ENCODE peak calls at places on chromosomes 5 and 9, in six cellular contexts. H, P, V, M, L and J are unnamed samples. For H3K4me1, the result is how much of the 10 kb centered on the place peaks cover.

GRCh38 chr5:56508249-56508648 is 275.1 kb upstream of the ANKRD55 start:
- DNase-seq in M (no peak), V (no peak), H (no peak), L (no peak), P (no peak), J (no peak)

GRCh38 chr5:127417534-127417933 is 99.9 kb upstream of the PRRC1 start:
- DNase-seq in V (no peak), H (no peak), M (no peak), L (no peak), P (no peak), J (no peak)

GRCh38 chr5:7576023-7576715 is 180.2 kb downstream of the ADCY2 start:
- DNase-seq in P (no peak), V (peak), L (peak), H (no peak), M (no peak), J (no peak)

GRCh38 chr5:96256795-96257470 is 176.1 kb downstream of the PCSK1 start:
- DNase-seq in V (peak), L (no peak), P (peak), H (no peak), M (no peak), J (peak)

GRCh38 chr9:96461336-96461735 is 11.4 kb downstream of the HABP4 start:
- DNase-seq in M (no peak), P (no peak), H (no peak), V (no peak), L (no peak), J (no peak)

GRCh38 chr5:98839469-98840383 is 66.3 kb downstream of the RGMB start:
- DNase-seq in M (no peak), L (no peak), V (no peak), H (no peak), P (peak), J (no peak)

GRCh38 chr9:23477908-23478307 is 348.1 kb downstream of the ELAVL2 start:
- DNase-seq in M (no peak), H (no peak), P (no peak), V (no peak), L (no peak), J (no peak)

GRCh38 chr9:124660341-124660801 is 110.7 kb downstream of the NR6A1 start:
- DNase-seq in L (no peak), V (peak), P (peak), M (no peak), H (no peak), J (no peak)

GRCh38 chr9:129280236-129281231 is 102.5 kb upstream of the IER5L start:
- DNase-seq in H (peak), V (peak), P (peak), L (peak), M (no peak), J (peak)

GRCh38 chr5:168916852-168917251 is 337.7 kb upstream of the PANK3 start:
- DNase-seq in L (no peak), P (no peak), M (no peak), H (no peak), V (no peak), J (no peak)

GRCh38 chr5:22708770-22709328 is 144.3 kb downstream of the CDH12 start:
- DNase-seq in P (peak), V (no peak), L (no peak), H (peak), M (no peak), J (no peak)

GRCh38 chr5:66724336-66724735 is 128.1 kb downstream of the MAST4 start:
- DNase-seq in H (no peak), P (no peak), M (no peak), L (no peak), V (no peak), J (no peak)

GRCh38 chr9:116632990-116633441 is 54.1 kb upstream of the TRIM32 start:
- DNase-seq in M (no peak), P (no peak), V (no peak), L (no peak), H (no peak), J (no peak)

GRCh38 chr5:121315786-121316185 is 535.9 kb upstream of the FTMT start:
- DNase-seq in V (no peak), H (no peak), P (no peak), L (no peak), M (no peak), J (no peak)

GRCh38 chr5:145980718-145981117 is 44.3 kb downstream of the SH3RF2 start:
- DNase-seq in P (no peak), H (no peak), V (no peak), L (no peak), M (no peak), J (no peak)

GRCh38 chr9:89153618-89154017 is 25.0 kb downstream of the SHC3 start:
- DNase-seq in L (no peak), M (no peak), V (no peak), P (no peak), H (no peak), J (no peak)

GRCh38 chr5:86030753-86031152 is 587.0 kb upstream of the COX7C start:
- DNase-seq in M (no peak), L (no peak), H (no peak), V (no peak), P (no peak), J (no peak)

GRCh38 chr9:76192013-76192412 is 202.2 kb downstream of the RFK start:
- DNase-seq in V (no peak), M (no peak), P (no peak), H (no peak), L (no peak), J (no peak)

GRCh38 chr5:18393546-18393945 is 759.3 kb downstream of the TAF11L14 start:
- DNase-seq in P (no peak), L (no peak), H (no peak), V (no peak), M (no peak), J (no peak)

GRCh38 chr5:150801117-150801927 is 22.8 kb downstream of the SMIM3 start:
- DNase-seq in V (peak), L (no peak), H (peak), P (peak), M (no peak), J (no peak)

GRCh38 chr5:55903121-55903701 is 52.1 kb downstream of the IL31RA start:
- DNase-seq in H (no peak), V (no peak), L (no peak), P (no peak), M (no peak), J (no peak)

GRCh38 chr9:17962747-17963146 is 383.9 kb downstream of the SH3GL2 start:
- DNase-seq in L (no peak), M (no peak), V (peak), P (no peak), H (no peak), J (no peak)

GRCh38 chr5:1975898-1976765 is 93.4 kb upstream of the IRX4 start:
- DNase-seq in M (no peak), H (no peak), V (no peak), L (no peak), P (no peak), J (no peak)

GRCh38 chr9:36007309-36007708 is 29.4 kb upstream of the RECK start:
- DNase-seq in H (no peak), P (no peak), V (no peak), M (no peak), L (no peak), J (no peak)

GRCh38 chr5:135053989-135054388 is 20.0 kb upstream of the PITX1 start:
- DNase-seq in V (no peak), L (no peak), M (no peak), P (no peak), H (no peak), J (no peak)

GRCh38 chr5:138663561-138663960 is 88.4 kb upstream of the HSPA9 start:
- DNase-seq in P (no peak), M (no peak), L (no peak), H (no peak), V (no peak), J (peak)

GRCh38 chr9:81737871-81738507 is 48.6 kb upstream of the TLE1 start:
- DNase-seq in V (peak), P (no peak), M (peak), L (no peak), H (no peak), J (no peak)

GRCh38 chr9:89391585-89391984 is 73.3 kb downstream of the SECISBP2 start:
- DNase-seq in L (no peak), P (no peak), M (no peak), V (no peak), H (no peak), J (no peak)

GRCh38 chr9:4301971-4302427 is 2.1 kb upstream of the GLIS3 start:
- DNase-seq in P (no peak), M (no peak), H (no peak), V (peak), L (peak), J (no peak)

GRCh38 chr5:59065551-59065950 is 482.7 kb downstream of the RAB3C start:
- DNase-seq in H (no peak), L (no peak), V (no peak), M (no peak), P (no peak), J (no peak)

GRCh38 chr9:91753711-91754110 is 196.3 kb downstream of the ROR2 start:
- DNase-seq in H (no peak), L (no peak), P (no peak), M (no peak), V (no peak), J (no peak)

GRCh38 chr9:91751922-91752321 is 198.1 kb downstream of the ROR2 start:
- DNase-seq in L (no peak), M (no peak), V (no peak), H (no peak), P (no peak), J (no peak)

GRCh38 chr9:91758491-91758981 is 191.5 kb downstream of the ROR2 start:
- DNase-seq in M (peak), L (peak), V (peak), H (peak), P (peak), J (no peak)

GRCh38 chr9:91757802-91758201 is 192.2 kb downstream of the ROR2 start:
- DNase-seq in P (no peak), V (no peak), L (no peak), M (no peak), H (no peak), J (no peak)

DNA sequence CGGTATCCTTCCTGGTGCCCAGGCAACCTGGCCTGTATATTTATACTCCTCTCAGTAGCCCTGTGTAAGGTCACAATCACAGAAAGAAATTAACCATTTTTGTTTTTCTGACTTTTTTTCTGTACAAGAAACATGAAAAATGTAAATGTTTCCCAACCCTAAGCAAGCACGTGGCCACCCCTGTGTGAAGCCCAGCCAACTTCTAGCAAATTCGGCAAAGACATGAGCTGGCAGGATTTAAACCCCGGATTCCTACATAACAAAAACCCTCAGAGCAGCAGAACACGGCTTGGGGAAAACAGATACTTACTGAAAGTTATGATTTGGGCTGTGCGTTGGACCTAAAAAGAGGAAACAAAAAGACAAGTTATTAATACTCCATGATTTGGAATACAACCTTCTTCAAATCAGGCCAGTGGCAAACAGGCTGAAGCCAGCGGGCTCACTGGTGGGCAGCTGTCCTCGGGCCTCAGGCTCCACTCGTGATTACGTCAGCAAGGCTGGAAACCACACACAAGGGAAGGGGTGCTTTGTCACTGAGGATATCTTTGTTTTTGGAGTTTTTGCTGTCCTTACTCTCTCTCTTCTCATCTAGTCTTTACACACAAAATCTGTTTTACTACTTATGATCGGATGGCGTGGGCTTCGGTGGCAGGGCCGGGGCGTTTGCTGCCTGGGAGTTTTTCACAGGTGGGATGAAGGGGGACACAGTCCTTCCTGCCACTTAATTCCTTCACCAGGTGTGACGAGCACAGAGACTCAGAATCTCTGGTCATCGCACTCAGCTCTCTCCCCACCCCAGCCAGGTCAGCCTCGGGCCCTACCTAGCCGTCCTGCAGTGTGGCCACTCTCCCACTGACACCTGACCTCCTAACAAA is 194.0 kb downstream of the ROR2 start:
- DNase-seq in L (no peak), P (no peak), H (no peak), M (no peak), V (no peak), J (no peak)
- TF ChIP-seq EP300 in L (no peak), P (no peak), H (no peak), M (no peak), V (no peak), J (no peak)

GRCh38 chr9:134138292-134138691 is 2.4 kb downstream of the WDR5 start:
- DNase-seq in V (peak), M (peak), L (no peak), P (no peak), H (no peak), J (no peak)
- H3K4me1 ChIP-seq in V (under half), M (half or more), L (under half), P (under half), H (under half), J (under half)

GRCh38 chr5:154428208-154428607 is 17.6 kb upstream of the SAP30L start:
- DNase-seq in L (no peak), V (no peak), H (no peak), P (no peak), M (no peak), J (no peak)

GRCh38 chr5:154435226-154435625 is 10.6 kb upstream of the SAP30L start:
- DNase-seq in P (no peak), H (no peak), M (no peak), L (no peak), V (no peak), J (no peak)

GRCh38 chr5:154430466-154430865 is 15.3 kb upstream of the SAP30L start:
- DNase-seq in M (no peak), H (no peak), L (no peak), P (no peak), V (no peak), J (no peak)

GRCh38 chr5:154429341-154429740 is 16.5 kb upstream of the SAP30L start:
- DNase-seq in L (no peak), P (no peak), H (no peak), V (no peak), M (no peak), J (no peak)

GRCh38 chr5:154430961-154431630 is 14.7 kb upstream of the SAP30L start:
- DNase-seq in V (no peak), P (no peak), L (no peak), M (no peak), H (no peak), J (no peak)
- TF ChIP-seq POLR2AphosphoS5 in V (no peak), P (no peak), L (no peak), M (no peak), H (no peak), J (no peak)

GRCh38 chr5:103119765-103120606 is at the start of the genes GIN1 and PPIP5K2:
- DNase-seq in M (peak), V (peak), L (peak), P (peak), H (peak), J (peak)
- TF ChIP-seq EP300 in M (no peak), V (no peak), L (no peak), P (no peak), H (peak), J (no peak)

DNA sequence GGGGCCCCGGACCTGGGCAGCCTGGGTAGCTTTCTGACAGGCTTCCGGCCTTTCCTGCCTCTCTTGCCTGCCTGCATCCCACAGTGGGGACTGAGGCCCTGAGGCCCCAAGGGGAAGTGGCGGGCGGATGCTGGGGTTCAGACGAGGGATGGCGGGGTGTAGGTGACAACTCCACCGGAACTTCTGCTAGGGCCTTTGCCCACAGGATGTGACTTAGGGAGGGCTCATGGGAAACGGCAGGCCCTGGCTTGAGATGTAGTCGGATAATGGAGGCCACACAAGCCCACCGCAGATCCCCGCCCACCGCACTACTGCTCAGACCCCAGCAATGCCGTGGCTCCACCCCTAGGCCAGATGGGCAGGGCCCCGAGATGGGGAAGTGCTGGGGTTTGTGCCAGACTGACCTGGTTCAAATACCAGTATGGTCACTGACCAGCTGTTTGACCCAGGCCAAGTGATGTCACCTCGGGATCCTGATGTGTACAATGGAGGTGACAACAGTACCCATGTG is 2.7 kb upstream of the CDK9 start:
- DNase-seq in L (peak), H (no peak), P (no peak), M (peak), V (peak), J (peak)
- H3K4me1 ChIP-seq in L (under half), H (under half), P (under half), M (under half), V (under half), J (half or more)

GRCh38 chr5:142667808-142668207 is 18.1 kb downstream of the FGF1 start:
- DNase-seq in P (no peak), M (no peak), V (no peak), L (no peak), H (no peak), J (no peak)
- TF ChIP-seq POLR2AphosphoS5 in P (no peak), M (no peak), V (no peak), L (no peak), H (no peak), J (no peak)

GRCh38 chr5:35618297-35618636 is 604 bp downstream of the SPEF2 start:
- DNase-seq in P (no peak), L (no peak), H (no peak), V (no peak), M (no peak), J (no peak)

GRCh38 chr5:35617060-35617434 is 616 bp upstream of the SPEF2 start:
- DNase-seq in M (no peak), V (no peak), H (no peak), L (no peak), P (no peak), J (no peak)

GRCh38 chr5:35618791-35619190 is 1.1 kb downstream of the SPEF2 start:
- DNase-seq in M (no peak), H (no peak), V (no peak), L (no peak), P (no peak), J (no peak)

GRCh38 chr5:35622974-35623373 is 5.3 kb downstream of the SPEF2 start:
- DNase-seq in L (no peak), V (no peak), H (no peak), M (no peak), P (no peak), J (no peak)

DNA sequence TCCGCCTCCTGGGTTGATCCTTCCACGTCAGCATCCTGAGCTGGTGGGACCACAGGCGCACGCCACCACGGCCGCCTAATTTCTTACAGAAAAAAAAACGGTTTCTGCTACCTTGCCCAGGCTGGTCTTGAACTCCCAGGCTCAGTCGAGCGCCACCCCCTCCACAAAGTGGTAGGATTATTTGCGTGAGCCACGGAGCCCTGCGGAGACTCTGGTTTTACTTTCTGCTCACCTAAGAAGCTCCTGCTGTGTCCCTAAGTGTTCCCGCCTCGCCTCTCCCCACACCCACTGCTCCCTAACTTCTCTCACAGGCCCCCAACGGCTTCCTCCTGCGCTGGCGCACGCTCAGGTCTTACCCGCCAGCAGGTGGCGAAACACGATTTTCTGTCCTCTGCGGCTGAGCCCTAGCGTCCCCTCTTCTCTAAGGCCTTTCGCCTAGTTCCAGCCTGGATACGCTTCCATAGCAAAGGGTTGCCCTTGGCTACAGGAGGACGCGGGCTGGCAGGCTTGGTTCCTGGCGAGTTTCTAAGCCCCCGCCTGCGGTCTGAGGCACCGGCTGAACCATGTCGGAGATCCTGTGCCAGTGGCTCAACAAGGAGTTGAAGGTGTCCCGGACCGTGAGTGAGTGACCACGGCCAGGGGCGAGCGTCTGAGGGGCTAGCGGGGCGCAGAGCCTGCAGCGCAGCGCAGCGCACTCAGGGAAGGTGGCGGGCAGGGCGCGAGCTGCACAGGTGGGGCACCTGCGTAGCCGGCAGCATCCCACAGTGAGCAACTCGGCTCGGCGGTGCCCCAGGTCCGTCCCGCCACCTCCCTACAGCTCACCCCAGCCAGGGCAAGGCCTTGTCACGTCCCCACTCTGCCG is at the start of gene SPEF2:
- DNase-seq in H (peak), M (peak), V (peak), P (peak), L (peak), J (peak)
- TF ChIP-seq EP300 in H (peak), M (no peak), V (no peak), P (no peak), L (no peak), J (no peak)